ENCODE peak calls at places on chromosomes 16 and 17, in nine cellular contexts. D is GM23248, Q is colonic mucosa, K is DND-41, C is neural progenitor cell, Y is mesendoderm, O is endodermal cell, P is endothelial cell of umbilical vein, Z is IMR-90. M is an unnamed sample.

GRCh38 chr17:78873519-78874340 is 29.3 kb downstream of the CEP295NL start:
- DNase-seq in Y (no peak), C (peak), P (peak), Q (no peak), Z (peak), O (no peak), K (no peak), D (no peak), M (peak)

GRCh38 chr17:19004601-19005441 is at the start of gene FAM83G:
- DNase-seq in C (peak), Z (peak), O (peak), Y (peak), D (peak), Q (peak), K (no peak), P (peak), M (peak)

GRCh38 chr17:29615492-29616299 is 7.0 kb downstream of the CORO6 start:
- DNase-seq in K (peak), Y (peak), Z (peak), C (peak), D (peak), Q (peak), O (peak), P (peak), M (peak)

GRCh38 chr17:79633154-79633553 is 22.3 kb upstream of the RBFOX3 start:
- DNase-seq in Z (no peak), D (no peak), Q (no peak), P (no peak), Y (no peak), C (no peak), K (no peak), O (peak), M (no peak)

GRCh38 chr17:9439851-9440250 is 135.8 kb downstream of the STX8 start:
- DNase-seq in Z (no peak), D (no peak), P (no peak), C (no peak), Q (no peak), K (no peak), O (no peak), Y (no peak), M (no peak)

GRCh38 chr17:36652716-36653115 is 51.3 kb downstream of the MRM1 start:
- DNase-seq in C (no peak), Z (no peak), Q (peak), P (no peak), K (no peak), D (no peak), Y (no peak), O (no peak), M (no peak)

GRCh38 chr17:75616521-75617122 is 16.6 kb upstream of the SMIM5 start:
- DNase-seq in P (no peak), O (no peak), D (no peak), Z (no peak), Q (no peak), Y (no peak), K (no peak), C (no peak), M (no peak)

GRCh38 chr17:57001541-57001940 is 23.6 kb downstream of the SCPEP1 start:
- DNase-seq in O (peak), D (no peak), Z (no peak), K (no peak), Y (peak), C (no peak), Q (no peak), P (no peak), M (no peak)

GRCh38 chr17:58666858-58667267 is 25.0 kb downstream of the TEX14 start:
- DNase-seq in Q (peak), C (no peak), Y (no peak), P (peak), D (no peak), K (no peak), O (no peak), Z (peak), M (no peak)

GRCh38 chr17:43416998-43417891 is 18.5 kb downstream of the ARL4D start:
- DNase-seq in O (no peak), K (no peak), D (peak), Q (peak), Y (no peak), Z (peak), P (no peak), C (no peak), M (peak)

GRCh38 chr16:55082594-55082982 is 151.9 kb downstream of the IRX5 start:
- DNase-seq in D (no peak), Z (no peak), Y (no peak), P (no peak), Q (no peak), C (no peak), K (no peak), O (peak), M (no peak)

GRCh38 chr16:17491140-17491662 is 20.4 kb upstream of the XYLT1 start:
- DNase-seq in O (no peak), C (no peak), Q (no peak), P (no peak), Z (no peak), Y (no peak), D (no peak), K (no peak), M (no peak)

GRCh38 chr16:69329369-69330285 is 761 bp downstream of the PDF start:
- DNase-seq in K (no peak), O (peak), C (peak), Y (peak), P (peak), Z (no peak), D (peak), Q (peak), M (peak)

DNA sequence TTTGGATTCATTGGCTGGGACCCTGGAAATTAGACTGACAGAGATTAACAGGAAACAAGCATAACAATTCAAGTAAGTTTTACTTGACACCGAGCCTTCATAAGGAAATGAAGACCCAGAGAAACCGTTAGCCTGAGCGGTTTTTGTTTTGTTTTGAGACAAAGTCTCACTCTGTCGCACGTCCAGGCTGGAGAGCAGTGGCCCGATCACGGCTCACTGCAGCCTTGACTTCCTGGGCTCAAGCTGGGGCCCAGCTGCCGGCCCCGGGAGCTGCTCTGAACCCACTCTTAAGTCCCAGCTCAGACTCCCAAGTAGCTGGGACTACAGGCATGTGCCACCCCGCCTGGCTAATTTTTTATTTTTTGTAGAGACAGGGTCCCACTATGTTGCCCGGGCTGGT is 321.3 kb downstream of the SEC14L1 start:
- DNase-seq in Z (no peak), Y (no peak), C (no peak), P (no peak), O (no peak), D (no peak), Q (no peak), K (peak), M (no peak)
- H3K27ac ChIP-seq in Z (no peak), Y (no peak), C (peak), P (no peak), O (peak), D (no peak), Q (peak), K (peak), M (no peak)

GRCh38 chr16:24962747-24963146 is 52.4 kb downstream of the ARHGAP17 start:
- DNase-seq in C (no peak), Z (no peak), O (no peak), Q (no peak), K (no peak), Y (no peak), P (no peak), D (no peak), M (no peak)

GRCh38 chr16:24966599-24966998 is 48.6 kb downstream of the ARHGAP17 start:
- DNase-seq in O (no peak), Q (no peak), Y (no peak), C (no peak), P (no peak), Z (no peak), D (no peak), K (no peak), M (no peak)

GRCh38 chr16:24969071-24969470 is 46.1 kb downstream of the ARHGAP17 start:
- DNase-seq in Q (no peak), Z (no peak), O (no peak), D (no peak), Y (no peak), K (no peak), P (no peak), C (no peak), M (no peak)

GRCh38 chr16:24967074-24967473 is 48.1 kb downstream of the ARHGAP17 start:
- DNase-seq in Y (no peak), K (no peak), P (no peak), D (no peak), Z (no peak), C (no peak), Q (no peak), O (no peak), M (no peak)

GRCh38 chr16:24966031-24966430 is 49.1 kb downstream of the ARHGAP17 start:
- DNase-seq in D (no peak), Z (no peak), K (no peak), C (no peak), Y (no peak), P (no peak), O (no peak), Q (no peak), M (no peak)
- H3K9ac ChIP-seq in D (no peak), Z (no peak), K (no peak), C (no peak), Y (no peak), P (no peak), O (no peak), Q (no peak), M (no peak)

DNA sequence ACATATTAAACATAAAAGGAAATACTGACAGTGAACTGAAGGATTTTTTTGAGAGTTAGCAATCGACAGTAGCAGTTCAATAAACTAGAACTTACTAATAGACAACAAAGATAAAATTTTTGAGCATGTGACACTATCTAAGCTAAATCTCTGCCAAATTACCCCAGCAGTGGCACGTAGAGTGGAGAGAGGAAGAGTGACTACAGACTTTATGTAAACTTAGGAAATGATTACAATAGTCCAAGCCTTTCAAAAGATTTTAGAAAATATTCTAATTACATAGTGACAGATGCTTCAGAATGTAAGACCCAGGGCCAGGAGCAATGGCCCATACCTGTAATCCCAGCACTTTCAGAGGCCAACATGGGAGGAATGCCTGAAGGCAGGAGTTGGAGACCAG is 52.4 kb downstream of the CFDP1 start:
- DNase-seq in P (peak), C (no peak), K (no peak), Q (no peak), D (peak), O (no peak), Z (peak), Y (no peak), M (no peak)
- H3K27ac ChIP-seq in P (peak), C (no peak), K (peak), Q (no peak), D (peak), O (no peak), Z (peak), Y (no peak), M (no peak)

DNA sequence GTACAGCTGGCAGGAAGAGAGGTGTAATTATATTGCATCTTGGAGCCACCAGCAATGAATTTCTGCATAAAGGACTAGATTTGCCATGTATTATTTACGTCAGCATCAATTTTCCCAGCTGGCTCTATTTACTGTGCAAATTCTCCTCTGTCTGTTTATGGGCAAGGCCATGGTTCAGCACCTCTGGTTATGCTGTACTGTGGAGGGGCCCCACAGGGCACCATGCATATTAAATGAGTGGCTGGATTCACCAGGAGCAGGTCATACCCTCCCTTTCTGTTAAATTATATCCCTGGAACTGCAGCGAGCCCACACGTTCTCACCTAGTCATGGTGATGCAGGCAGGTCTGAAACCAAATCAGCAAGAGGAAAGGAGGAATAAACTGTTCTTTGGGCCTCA is 19.7 kb downstream of the RAD51D start:
- DNase-seq in P (no peak), Z (no peak), Y (no peak), K (no peak), D (no peak), Q (no peak), O (no peak), C (no peak), M (no peak)
- H3K9ac ChIP-seq in P (no peak), Z (no peak), Y (no peak), K (no peak), D (no peak), Q (no peak), O (no peak), C (no peak), M (no peak)

GRCh38 chr17:64398330-64398729 is 7.7 kb upstream of the PECAM1 start:
- DNase-seq in Y (no peak), Q (no peak), Z (no peak), O (no peak), D (no peak), K (peak), P (no peak), C (no peak), M (no peak)
- H3K27ac ChIP-seq in Y (no peak), Q (no peak), Z (no peak), O (no peak), D (no peak), K (peak), P (no peak), C (no peak), M (no peak)

GRCh38 chr17:7854078-7854777 is 638 bp upstream of the TMEM88 start:
- DNase-seq in C (peak), Y (no peak), D (no peak), P (no peak), Z (no peak), Q (no peak), K (no peak), O (peak), M (no peak)
- H3K9ac ChIP-seq in C (no peak), Y (peak), D (no peak), P (peak), Z (no peak), Q (no peak), K (no peak), O (peak), M (no peak)

GRCh38 chr17:27398691-27399090 is 57.6 kb upstream of the KSR1 start:
- DNase-seq in D (no peak), Z (no peak), K (no peak), Y (no peak), Q (no peak), O (no peak), C (no peak), P (no peak), M (no peak)
- H3K27ac ChIP-seq in D (no peak), Z (no peak), K (no peak), Y (no peak), Q (no peak), O (no peak), C (no peak), P (no peak), M (no peak)